ENCODE peak calls at places on chromosomes 16 and 17, in ten cellular contexts. T is amygdala; Q is Right ventricle myocardium superior; D is RCC 7860; W is bronchial epithelial cell; G is NCI-H1105 treated with DMSO at 0.1 percent for 48 hours; C is H4; B is activated naive CD8-positive, alpha-beta T cell treated with anti-CD3 and anti-CD28 coated beads, Interleukin-2, amount 50 U/mL, for 24 hours; Y is left cardiac atrium; U is ascending aorta. L is an unnamed sample.

GRCh38 chr16:89150981-89151380 is 20.6 kb upstream of the CDH15 start:
- DNase-seq in T (no peak), Q (no peak), D (no peak), W (no peak), G (no peak), C (no peak), B (no peak), Y (no peak), U (no peak), L (no peak)

GRCh38 chr16:76370344-76370743 is 93.1 kb downstream of the CNTNAP4 start:
- DNase-seq in T (no peak), Q (no peak), D (no peak), W (no peak), G (no peak), C (no peak), B (no peak), Y (no peak), U (no peak), L (no peak)

GRCh38 chr17:83058478-83059167 is 20.8 kb upstream of the METRNL start:
- DNase-seq in T (no peak), Q (no peak), D (no peak), W (no peak), G (no peak), C (no peak), B (no peak), Y (peak; percentile 11), U (no peak), L (no peak)

GRCh38 chr17:57577751-57578607 is 167.1 kb downstream of the CCDC182 start:
- DNase-seq in T (no peak), Q (peak; percentile 65), D (no peak), W (peak; percentile 53), G (peak; percentile 79), C (peak; percentile 81), B (no peak), Y (peak; percentile 55), U (no peak), L (no peak)

GRCh38 chr17:62898239-62898864 is 67.7 kb upstream of the TANC2 start:
- DNase-seq in T (no peak), Q (no peak), D (no peak), W (no peak), G (no peak), C (no peak), B (no peak), Y (no peak), U (no peak), L (no peak)

GRCh38 chr17:83194761-83195329 is 115.4 kb downstream of the METRNL start:
- DNase-seq in T (no peak), Q (peak; percentile 38), D (no peak), W (no peak), G (no peak), C (peak; percentile 47), B (peak; percentile 2), Y (peak; percentile 23), U (no peak), L (peak; percentile 75)

GRCh38 chr17:45394913-45395568 is 37.6 kb downstream of the ARHGAP27 start:
- DNase-seq in T (peak; percentile 20), Q (peak; percentile 73), D (peak; percentile 9), W (peak; percentile 46), G (peak; percentile 42), C (peak; percentile 69), B (peak; percentile 59), Y (peak; percentile 76), U (no peak), L (peak; percentile 72)

GRCh38 chr16:20933589-20933988 is 33.0 kb downstream of the LYRM1 start:
- DNase-seq in T (no peak), Q (no peak), D (no peak), W (no peak), G (no peak), C (no peak), B (no peak), Y (no peak), U (no peak), L (no peak)

GRCh38 chr17:10777890-10778289 is 26.0 kb downstream of the TMEM238L start:
- DNase-seq in T (no peak), Q (no peak), D (no peak), W (no peak), G (no peak), C (no peak), B (no peak), Y (no peak), U (no peak), L (no peak)

GRCh38 chr17:7067198-7067597 is 12.9 kb downstream of the CLEC10A start:
- DNase-seq in T (no peak), Q (no peak), D (no peak), W (no peak), G (no peak), C (no peak), B (no peak), Y (no peak), U (no peak), L (no peak)

GRCh38 chr17:13477180-13477611 is 124.5 kb downstream of the HS3ST3A1 start:
- DNase-seq in T (no peak), Q (no peak), D (no peak), W (peak; percentile 10), G (no peak), C (no peak), B (no peak), Y (no peak), U (no peak), L (no peak)

GRCh38 chr17:11637796-11638195 is 39.5 kb downstream of the DNAH9 start:
- DNase-seq in T (no peak), Q (no peak), D (no peak), W (no peak), G (no peak), C (no peak), B (no peak), Y (no peak), U (no peak), L (no peak)

GRCh38 chr16:53518550-53519416 is 15.8 kb upstream of the AKTIP start:
- DNase-seq in T (no peak), Q (no peak), D (peak; percentile 8), W (no peak), G (no peak), C (peak; percentile 84), B (peak; percentile 77), Y (peak; percentile 72), U (no peak), L (no peak)

GRCh38 chr16:378821-379182 is 3.0 kb downstream of the PGAP6 start:
- DNase-seq in T (no peak), Q (no peak), D (no peak), W (no peak), G (no peak), C (no peak), B (no peak), Y (no peak), U (no peak), L (no peak)

GRCh38 chr17:83125515-83126274 is 46.3 kb downstream of the METRNL start:
- DNase-seq in T (no peak), Q (peak; percentile 55), D (no peak), W (no peak), G (peak; percentile 22), C (no peak), B (no peak), Y (no peak), U (peak; percentile 14), L (no peak)

GRCh38 chr17:63647065-63647725 is 25.0 kb downstream of the MAP3K3 start:
- DNase-seq in T (no peak), Q (no peak), D (peak; percentile 49), W (peak; percentile 40), G (no peak), C (peak; percentile 88), B (no peak), Y (no peak), U (no peak), L (no peak)

GRCh38 chr16:11327277-11328171 is 17.7 kb upstream of the RMI2 start:
- DNase-seq in T (no peak), Q (peak; percentile 59), D (no peak), W (no peak), G (no peak), C (no peak), B (no peak), Y (no peak), U (no peak), L (no peak)

GRCh38 chr16:75256059-75256870 is 4.8 kb upstream of the BCAR1 start:
- DNase-seq in T (no peak), Q (peak; percentile 57), D (no peak), W (no peak), G (no peak), C (no peak), B (no peak), Y (peak; percentile 59), U (no peak), L (no peak)

GRCh38 chr16:73231969-73232554 is 184.1 kb upstream of the ZFHX3 start:
- DNase-seq in T (no peak), Q (peak; percentile 44), D (no peak), W (no peak), G (peak; percentile 12), C (no peak), B (no peak), Y (peak; percentile 26), U (no peak), L (no peak)

GRCh38 chr16:20950294-20950693 is 49.7 kb downstream of the LYRM1 start:
- DNase-seq in T (no peak), Q (no peak), D (no peak), W (no peak), G (no peak), C (no peak), B (no peak), Y (no peak), U (no peak), L (no peak)

GRCh38 chr17:74865504-74866197 is 6.0 kb upstream of the GRIN2C start:
- DNase-seq in T (no peak), Q (no peak), D (no peak), W (no peak), G (no peak), C (no peak), B (no peak), Y (no peak), U (no peak), L (no peak)

GRCh38 chr17:40281663-40282062 is 6.0 kb upstream of the CDC6 start:
- DNase-seq in T (no peak), Q (no peak), D (peak; percentile 46), W (no peak), G (no peak), C (no peak), B (no peak), Y (no peak), U (no peak), L (peak; percentile 35)

GRCh38 chr17:45844695-45845375 is at the start of gene SPPL2C:
- DNase-seq in T (no peak), Q (no peak), D (no peak), W (no peak), G (no peak), C (no peak), B (no peak), Y (no peak), U (no peak), L (no peak)

GRCh38 chr17:82315703-82316358 is 1.6 kb downstream of the CD7 start:
- DNase-seq in T (no peak), Q (no peak), D (no peak), W (no peak), G (no peak), C (no peak), B (peak; percentile 57), Y (no peak), U (no peak), L (no peak)

GRCh38 chr17:58306131-58306951 is 22.3 kb downstream of the TSPOAP1 start:
- DNase-seq in T (no peak), Q (peak; percentile 20), D (no peak), W (no peak), G (no peak), C (no peak), B (no peak), Y (peak; percentile 7), U (no peak), L (no peak)

GRCh38 chr16:4537376-4538066 is 1.1 kb downstream of the CDIP1 start:
- DNase-seq in T (no peak), Q (peak; percentile 54), D (no peak), W (no peak), G (no peak), C (no peak), B (peak; percentile 11), Y (peak; percentile 46), U (no peak), L (no peak)

GRCh38 chr17:3030096-3030495 is 33.3 kb downstream of the OR1D5 start:
- DNase-seq in T (no peak), Q (no peak), D (no peak), W (peak; percentile 81), G (no peak), C (no peak), B (no peak), Y (peak; percentile 51), U (no peak), L (peak; percentile 57)